ENCODE peak calls at places on chromosomes 4 and X, in eight cellular contexts. One of them, this sample, is unnamed. For H3K9me3, the result is how much of the 10 kb centered on the place peaks cover.

GRCh38 chrX:16628954-16629595 is 20.9 kb upstream of the S100G start:
- DNase-seq in Karpas-422: no peak
- DNase-seq in colonic mucosa: no peak
- DNase-seq in GM23248: no peak
- DNase-seq in PC-3: no peak
- DNase-seq in SK-N-MC: no peak
- DNase-seq in H9: peak
- DNase-seq in ovary: no peak
- DNase-seq in this sample: no peak

GRCh38 chr4:8516996-8517550 is 63.1 kb upstream of the GPR78 start:
- DNase-seq in PC-3: no peak
- DNase-seq in Karpas-422: no peak
- DNase-seq in GM23248: peak
- DNase-seq in colonic mucosa: no peak
- DNase-seq in SK-N-MC: no peak
- DNase-seq in H9: no peak
- DNase-seq in ovary: no peak
- DNase-seq in this sample: no peak

GRCh38 chrX:152343306-152343705 is 107.8 kb downstream of the GABRA3 start:
- DNase-seq in Karpas-422: no peak
- DNase-seq in SK-N-MC: no peak
- DNase-seq in PC-3: no peak
- DNase-seq in colonic mucosa: no peak
- DNase-seq in GM23248: peak
- DNase-seq in ovary: no peak
- DNase-seq in H9: no peak
- DNase-seq in this sample: no peak

GRCh38 chr4:87375719-87376291 is 15.2 kb downstream of the HSD17B11 start:
- DNase-seq in GM23248: peak
- DNase-seq in SK-N-MC: no peak
- DNase-seq in H9: no peak
- DNase-seq in ovary: peak
- DNase-seq in Karpas-422: peak
- DNase-seq in PC-3: peak
- DNase-seq in colonic mucosa: peak
- DNase-seq in this sample: no peak

GRCh38 chr4:51942108-51942832 is 77.9 kb downstream of the LRRC66 start:
- DNase-seq in ovary: no peak
- DNase-seq in GM23248: peak
- DNase-seq in colonic mucosa: no peak
- DNase-seq in SK-N-MC: no peak
- DNase-seq in Karpas-422: no peak
- DNase-seq in H9: no peak
- DNase-seq in PC-3: peak
- DNase-seq in this sample: no peak

GRCh38 chr4:125390727-125391126 is 76.0 kb downstream of the FAT4 start:
- DNase-seq in SK-N-MC: no peak
- DNase-seq in colonic mucosa: no peak
- DNase-seq in PC-3: no peak
- DNase-seq in H9: no peak
- DNase-seq in Karpas-422: no peak
- DNase-seq in ovary: no peak
- DNase-seq in GM23248: no peak
- DNase-seq in this sample: no peak

GRCh38 chr4:102503301-102503746 is 2.2 kb downstream of the NFKB1 start:
- DNase-seq in PC-3: peak
- DNase-seq in GM23248: no peak
- DNase-seq in H9: no peak
- DNase-seq in ovary: no peak
- DNase-seq in SK-N-MC: no peak
- DNase-seq in colonic mucosa: no peak
- DNase-seq in Karpas-422: no peak
- DNase-seq in this sample: no peak

GRCh38 chr4:139768913-139769312 is 103.3 kb downstream of the MGST2 start:
- DNase-seq in SK-N-MC: no peak
- DNase-seq in GM23248: peak
- DNase-seq in ovary: no peak
- DNase-seq in PC-3: no peak
- DNase-seq in colonic mucosa: no peak
- DNase-seq in H9: peak
- DNase-seq in Karpas-422: no peak
- DNase-seq in this sample: no peak

GRCh38 chrX:23503835-23504539 is 163.3 kb upstream of the PRDX4 start:
- DNase-seq in GM23248: peak
- DNase-seq in SK-N-MC: no peak
- DNase-seq in ovary: no peak
- DNase-seq in H9: peak
- DNase-seq in PC-3: peak
- DNase-seq in Karpas-422: peak
- DNase-seq in colonic mucosa: peak
- DNase-seq in this sample: no peak

GRCh38 chrX:24343719-24344118 is 16.7 kb upstream of the SUPT20HL1 start:
- DNase-seq in PC-3: no peak
- DNase-seq in Karpas-422: peak
- DNase-seq in H9: no peak
- DNase-seq in ovary: no peak
- DNase-seq in GM23248: no peak
- DNase-seq in colonic mucosa: no peak
- DNase-seq in SK-N-MC: no peak
- DNase-seq in this sample: no peak

GRCh38 chr4:86633854-86634253 is 39.7 kb downstream of the PTPN13 start:
- DNase-seq in Karpas-422: no peak
- DNase-seq in colonic mucosa: no peak
- DNase-seq in SK-N-MC: no peak
- DNase-seq in PC-3: no peak
- DNase-seq in H9: no peak
- DNase-seq in ovary: no peak
- DNase-seq in GM23248: no peak
- DNase-seq in this sample: no peak

GRCh38 chr4:8069102-8069752 is 89.4 kb downstream of the ABLIM2 start:
- DNase-seq in ovary: no peak
- DNase-seq in H9: no peak
- DNase-seq in GM23248: no peak
- DNase-seq in PC-3: no peak
- DNase-seq in colonic mucosa: no peak
- DNase-seq in Karpas-422: no peak
- DNase-seq in SK-N-MC: no peak
- DNase-seq in this sample: no peak

GRCh38 chr4:163048447-163048846 is 118.2 kb downstream of the NAF1 start:
- DNase-seq in GM23248: peak
- DNase-seq in ovary: no peak
- DNase-seq in PC-3: peak
- DNase-seq in SK-N-MC: no peak
- DNase-seq in colonic mucosa: no peak
- DNase-seq in Karpas-422: peak
- DNase-seq in H9: peak
- DNase-seq in this sample: no peak

GRCh38 chr4:41216294-41217019 is 2.1 kb upstream of the APBB2 start:
- DNase-seq in Karpas-422: peak
- DNase-seq in PC-3: peak
- DNase-seq in GM23248: peak
- DNase-seq in H9: peak
- DNase-seq in ovary: peak
- DNase-seq in colonic mucosa: peak
- DNase-seq in SK-N-MC: peak
- DNase-seq in this sample: no peak

GRCh38 chrX:53262918-53263394 is 18.4 kb downstream of the IQSEC2 start:
- DNase-seq in SK-N-MC: no peak
- DNase-seq in H9: no peak
- DNase-seq in colonic mucosa: peak
- DNase-seq in GM23248: peak
- DNase-seq in PC-3: peak
- DNase-seq in ovary: no peak
- DNase-seq in Karpas-422: no peak
- DNase-seq in this sample: no peak

GRCh38 chr4:179353791-179354190 is 1911.6 kb upstream of the AGA start:
- DNase-seq in colonic mucosa: no peak
- DNase-seq in H9: no peak
- DNase-seq in PC-3: peak
- DNase-seq in ovary: no peak
- DNase-seq in SK-N-MC: no peak
- DNase-seq in Karpas-422: no peak
- DNase-seq in GM23248: no peak
- DNase-seq in this sample: no peak

GRCh38 chr4:140359571-140360427 is 13.6 kb upstream of the SCOC start:
- DNase-seq in PC-3: peak
- DNase-seq in SK-N-MC: peak
- DNase-seq in H9: peak
- DNase-seq in ovary: peak
- DNase-seq in colonic mucosa: peak
- DNase-seq in GM23248: peak
- DNase-seq in Karpas-422: peak
- DNase-seq in this sample: peak

GRCh38 chr4:89022426-89023128 is 34.4 kb downstream of the FAM13A start:
- DNase-seq in GM23248: no peak
- DNase-seq in H9: no peak
- DNase-seq in PC-3: no peak
- DNase-seq in SK-N-MC: no peak
- DNase-seq in Karpas-422: no peak
- DNase-seq in ovary: no peak
- DNase-seq in colonic mucosa: no peak
- DNase-seq in this sample: no peak

GRCh38 chrX:53116101-53116500 is 22.2 kb downstream of the KANTR start:
- DNase-seq in GM23248: peak
- DNase-seq in Karpas-422: no peak
- DNase-seq in colonic mucosa: no peak
- DNase-seq in SK-N-MC: no peak
- DNase-seq in ovary: no peak
- DNase-seq in PC-3: no peak
- DNase-seq in H9: no peak
- DNase-seq in this sample: no peak

GRCh38 chr4:170202721-170203120 is 113.0 kb upstream of the AADAT start:
- DNase-seq in colonic mucosa: no peak
- DNase-seq in ovary: no peak
- DNase-seq in H9: no peak
- DNase-seq in SK-N-MC: no peak
- DNase-seq in PC-3: no peak
- DNase-seq in Karpas-422: peak
- DNase-seq in GM23248: no peak
- DNase-seq in this sample: no peak
- H3K9me3 ChIP-seq in colonic mucosa: under half
- H3K9me3 ChIP-seq in ovary: under half
- H3K9me3 ChIP-seq in H9: under half
- H3K9me3 ChIP-seq in SK-N-MC: under half
- H3K9me3 ChIP-seq in PC-3: under half
- H3K9me3 ChIP-seq in Karpas-422: under half
- H3K9me3 ChIP-seq in GM23248: under half
- H3K9me3 ChIP-seq in this sample: under half

GRCh38 chrX:793216-793770 is 162.7 kb downstream of the SHOX start:
- DNase-seq in SK-N-MC: no peak
- DNase-seq in ovary: no peak
- DNase-seq in Karpas-422: no peak
- DNase-seq in H9: peak
- DNase-seq in GM23248: no peak
- DNase-seq in PC-3: no peak
- DNase-seq in colonic mucosa: no peak
- DNase-seq in this sample: no peak

GRCh38 chrX:790780-791360 is 160.3 kb downstream of the SHOX start:
- DNase-seq in H9: no peak
- DNase-seq in ovary: no peak
- DNase-seq in Karpas-422: no peak
- DNase-seq in GM23248: no peak
- DNase-seq in PC-3: no peak
- DNase-seq in SK-N-MC: no peak
- DNase-seq in colonic mucosa: no peak
- DNase-seq in this sample: no peak

GRCh38 chrX:791479-792034 is 161.0 kb downstream of the SHOX start:
- DNase-seq in colonic mucosa: no peak
- DNase-seq in H9: peak
- DNase-seq in GM23248: no peak
- DNase-seq in SK-N-MC: no peak
- DNase-seq in Karpas-422: no peak
- DNase-seq in PC-3: no peak
- DNase-seq in ovary: no peak
- DNase-seq in this sample: no peak

GRCh38 chrX:790031-790430 is 159.4 kb downstream of the SHOX start:
- DNase-seq in SK-N-MC: no peak
- DNase-seq in ovary: no peak
- DNase-seq in H9: peak
- DNase-seq in Karpas-422: no peak
- DNase-seq in PC-3: no peak
- DNase-seq in colonic mucosa: no peak
- DNase-seq in GM23248: no peak
- DNase-seq in this sample: no peak

DNA sequence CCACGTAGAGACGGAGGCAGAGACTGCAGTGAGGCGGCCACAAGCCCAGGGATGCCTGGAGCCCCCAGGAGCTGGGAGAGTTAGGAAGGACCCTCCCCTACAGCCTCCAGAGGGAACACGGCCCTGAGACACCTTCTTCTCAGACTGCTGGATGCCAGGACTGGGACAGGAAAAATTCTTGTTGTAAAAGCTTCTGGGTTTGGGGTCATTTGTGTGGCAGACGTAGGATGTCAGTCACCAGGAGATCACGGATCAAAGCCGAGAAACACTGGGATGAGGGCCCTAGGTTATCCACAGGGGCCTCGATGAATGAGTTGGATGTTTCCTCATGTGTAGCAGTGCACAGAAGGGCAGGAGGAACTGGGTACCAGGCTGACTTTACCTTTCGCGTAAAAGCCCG is 163.7 kb downstream of the SHOX start:
- DNase-seq in ovary: no peak
- DNase-seq in colonic mucosa: no peak
- DNase-seq in H9: no peak
- DNase-seq in SK-N-MC: no peak
- DNase-seq in Karpas-422: no peak
- DNase-seq in PC-3: no peak
- DNase-seq in GM23248: no peak
- DNase-seq in this sample: no peak
- H3K9me3 ChIP-seq in ovary: under half
- H3K9me3 ChIP-seq in colonic mucosa: under half
- H3K9me3 ChIP-seq in H9: under half
- H3K9me3 ChIP-seq in SK-N-MC: under half
- H3K9me3 ChIP-seq in Karpas-422: under half
- H3K9me3 ChIP-seq in PC-3: under half
- H3K9me3 ChIP-seq in GM23248: under half
- H3K9me3 ChIP-seq in this sample: under half

DNA sequence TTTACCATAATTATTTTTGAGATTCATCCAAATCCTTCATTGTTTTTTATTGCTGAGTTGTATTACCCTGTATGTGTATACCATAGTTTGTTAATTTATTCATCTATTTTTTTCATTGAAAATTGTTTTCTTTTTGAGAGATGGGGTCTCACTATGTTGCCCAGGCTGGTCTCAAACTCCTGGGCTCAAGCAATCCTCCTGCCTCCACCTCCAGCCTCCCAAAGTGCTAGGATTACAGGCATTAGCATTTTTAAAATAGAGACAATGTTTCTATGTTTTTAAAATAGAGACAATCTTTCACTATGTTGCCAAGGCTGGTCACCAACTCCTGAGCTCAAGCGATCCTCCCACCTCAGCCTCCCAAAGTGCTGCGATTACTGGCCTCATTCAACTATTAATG is 1.6 kb upstream of the MAGIX start:
- DNase-seq in H9: no peak
- DNase-seq in PC-3: no peak
- DNase-seq in Karpas-422: no peak
- DNase-seq in GM23248: no peak
- DNase-seq in colonic mucosa: no peak
- DNase-seq in ovary: no peak
- DNase-seq in SK-N-MC: no peak
- DNase-seq in this sample: no peak
- H3K9me3 ChIP-seq in H9: under half
- H3K9me3 ChIP-seq in PC-3: under half
- H3K9me3 ChIP-seq in Karpas-422: under half
- H3K9me3 ChIP-seq in GM23248: under half
- H3K9me3 ChIP-seq in colonic mucosa: under half
- H3K9me3 ChIP-seq in ovary: under half
- H3K9me3 ChIP-seq in SK-N-MC: under half
- H3K9me3 ChIP-seq in this sample: under half

GRCh38 chr4:119394826-119395225 is 72.9 kb upstream of the FABP2 start:
- DNase-seq in colonic mucosa: no peak
- DNase-seq in GM23248: no peak
- DNase-seq in H9: peak
- DNase-seq in Karpas-422: no peak
- DNase-seq in SK-N-MC: no peak
- DNase-seq in PC-3: no peak
- DNase-seq in ovary: no peak
- DNase-seq in this sample: no peak
- H3K9me3 ChIP-seq in colonic mucosa: under half
- H3K9me3 ChIP-seq in GM23248: under half
- H3K9me3 ChIP-seq in H9: under half
- H3K9me3 ChIP-seq in Karpas-422: under half
- H3K9me3 ChIP-seq in SK-N-MC: under half
- H3K9me3 ChIP-seq in PC-3: under half
- H3K9me3 ChIP-seq in ovary: under half
- H3K9me3 ChIP-seq in this sample: under half